ENCODE peak calls at places on chromosomes 2 and 18, in nine cellular contexts. B is aorta, V is Caco-2, U is spleen, W is heart left ventricle, Q is RWPE2, R is skeletal muscle cell, T is fibroblast of mammary gland, C is fibroblast of villous mesenchyme. O is an unnamed sample.

GRCh38 chr2:204585930-204586329 is 40.7 kb downstream of the PARD3B start:
- DNase-seq in B (no peak), V (no peak), U (no peak), W (no peak), Q (no peak), R (no peak), T (no peak), C (no peak), O (no peak)

GRCh38 chr2:204615456-204615855 is 70.2 kb downstream of the PARD3B start:
- DNase-seq in B (no peak), V (no peak), U (no peak), W (no peak), Q (no peak), R (no peak), T (no peak), C (no peak), O (no peak)

GRCh38 chr2:33086400-33087015 is 139.8 kb downstream of the LTBP1 start:
- DNase-seq in B (no peak), V (no peak), U (no peak), W (no peak), Q (no peak), R (no peak), T (peak), C (peak), O (no peak)

GRCh38 chr2:202237787-202238233 is 587 bp downstream of the SUMO1 start:
- DNase-seq in B (peak), V (peak), U (no peak), W (no peak), Q (peak), R (no peak), T (peak), C (peak), O (no peak)

GRCh38 chr2:24832991-24833671 is 39.9 kb downstream of the CENPO start:
- DNase-seq in B (no peak), V (no peak), U (peak), W (no peak), Q (peak), R (no peak), T (no peak), C (no peak), O (no peak)

GRCh38 chr2:69046221-69046662 is 33.3 kb downstream of the ANTXR1 start:
- DNase-seq in B (no peak), V (no peak), U (no peak), W (no peak), Q (no peak), R (peak), T (peak), C (peak), O (no peak)

GRCh38 chr2:239882335-239882734 is 142.8 kb downstream of the NDUFA10 start:
- DNase-seq in B (no peak), V (peak), U (no peak), W (no peak), Q (no peak), R (no peak), T (peak), C (peak), O (no peak)

GRCh38 chr2:74332550-74333174 is 10.6 kb downstream of the SLC4A5 start:
- DNase-seq in B (no peak), V (no peak), U (no peak), W (no peak), Q (no peak), R (no peak), T (no peak), C (no peak), O (no peak)

GRCh38 chr2:120556908-120557307 is 178.8 kb upstream of the GLI2 start:
- DNase-seq in B (no peak), V (no peak), U (no peak), W (no peak), Q (no peak), R (no peak), T (no peak), C (no peak), O (no peak)

GRCh38 chr2:64326578-64327050 is 127.3 kb upstream of the LGALSL start:
- DNase-seq in B (no peak), V (no peak), U (no peak), W (no peak), Q (no peak), R (no peak), T (no peak), C (no peak), O (no peak)

GRCh38 chr2:36351291-36352023 is 4.1 kb upstream of the CRIM1 start:
- DNase-seq in B (no peak), V (no peak), U (no peak), W (no peak), Q (no peak), R (no peak), T (no peak), C (no peak), O (no peak)

GRCh38 chr2:36352024-36352398 is 3.6 kb upstream of the CRIM1 start:
- DNase-seq in B (no peak), V (peak), U (no peak), W (no peak), Q (no peak), R (no peak), T (peak), C (peak), O (no peak)

GRCh38 chr2:36355157-36355889 is at the start of gene CRIM1:
- DNase-seq in B (peak), V (peak), U (peak), W (peak), Q (peak), R (peak), T (peak), C (peak), O (peak)

GRCh38 chr2:36354816-36355156 is 792 bp upstream of the CRIM1 start:
- DNase-seq in B (no peak), V (no peak), U (no peak), W (no peak), Q (no peak), R (no peak), T (no peak), C (no peak), O (no peak)

GRCh38 chr2:36352711-36353110 is 2.9 kb upstream of the CRIM1 start:
- DNase-seq in B (no peak), V (peak), U (no peak), W (no peak), Q (no peak), R (no peak), T (peak), C (peak), O (no peak)
- H3K4me3 ChIP-seq in B (no peak), V (no peak), U (no peak), W (no peak), Q (no peak), R (no peak), T (no peak), C (no peak), O (no peak)

GRCh38 chr18:41939326-41939725 is 15.7 kb upstream of the PIK3C3 start:
- DNase-seq in B (no peak), V (no peak), U (no peak), W (no peak), Q (no peak), R (no peak), T (no peak), C (no peak), O (no peak)
- H3K4me3 ChIP-seq in B (no peak), V (no peak), U (no peak), W (no peak), Q (no peak), R (no peak), T (no peak), C (no peak), O (no peak)

GRCh38 chr2:232541195-232541960 is 1.9 kb downstream of the CHRNG start:
- DNase-seq in B (no peak), V (no peak), U (peak), W (no peak), Q (no peak), R (no peak), T (no peak), C (no peak), O (no peak)
- H3K4me3 ChIP-seq in B (no peak), V (no peak), U (no peak), W (no peak), Q (no peak), R (peak), T (no peak), C (no peak), O (no peak)

GRCh38 chr2:112833532-112833931 is 3.0 kb downstream of the IL1B start:
- DNase-seq in B (no peak), V (no peak), U (no peak), W (no peak), Q (no peak), R (no peak), T (no peak), C (no peak), O (no peak)
- H3K4me3 ChIP-seq in B (no peak), V (no peak), U (no peak), W (no peak), Q (no peak), R (no peak), T (no peak), C (no peak), O (no peak)

GRCh38 chr2:67846341-67847070 is 216.3 kb downstream of the C1D start:
- DNase-seq in B (peak), V (peak), U (no peak), W (peak), Q (peak), R (peak), T (peak), C (peak), O (peak)
- H3K4me3 ChIP-seq in B (no peak), V (no peak), U (no peak), W (no peak), Q (no peak), R (no peak), T (peak), C (peak), O (no peak)

DNA sequence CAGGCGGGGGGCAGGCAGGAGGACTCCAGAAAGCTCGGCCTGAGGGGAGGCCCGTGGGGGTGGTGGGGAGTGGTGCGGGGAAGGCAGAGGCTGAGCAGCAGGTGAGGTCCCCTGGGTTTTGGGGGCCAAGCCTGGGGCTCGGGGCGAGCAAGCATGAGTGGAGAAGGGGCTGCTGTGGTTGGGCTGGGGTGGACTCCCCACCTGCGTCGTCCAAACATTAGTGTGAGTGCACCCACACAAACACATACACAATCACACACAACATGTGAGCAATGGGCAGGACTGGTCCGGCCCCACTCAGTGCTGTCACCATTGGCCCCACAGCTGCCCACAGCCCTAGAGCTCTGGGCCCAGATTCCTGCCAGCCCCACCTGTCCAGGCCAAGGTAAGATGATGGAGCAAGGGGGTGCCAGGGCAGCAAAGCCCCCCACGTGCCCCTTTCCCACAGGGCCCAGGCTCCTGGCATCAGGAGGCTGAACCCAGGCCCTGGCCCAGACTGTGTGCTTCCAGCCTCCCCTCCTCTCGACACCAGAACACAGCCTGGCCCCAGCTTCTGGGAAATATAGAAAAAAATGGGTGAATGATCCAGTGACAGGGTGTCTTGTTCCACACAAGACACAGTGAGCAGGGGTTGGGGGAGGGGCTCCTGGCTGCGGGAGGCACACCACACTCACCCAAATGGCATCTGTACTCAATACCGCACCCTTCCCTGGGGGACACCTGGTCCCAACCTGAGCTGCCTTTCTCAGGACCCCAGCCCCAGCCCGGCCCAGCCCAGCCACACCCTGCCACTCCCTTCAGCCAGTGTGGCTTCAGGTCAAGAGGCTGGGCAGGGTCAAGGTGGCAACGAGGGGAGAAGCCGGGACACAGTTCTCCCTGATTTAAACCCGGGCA is 463 bp upstream of the ALPP start:
- DNase-seq in B (peak), V (peak), U (no peak), W (peak), Q (peak), R (no peak), T (no peak), C (no peak), O (no peak)
- H3K4me3 ChIP-seq in B (no peak), V (no peak), U (no peak), W (no peak), Q (no peak), R (no peak), T (no peak), C (no peak), O (no peak)

DNA sequence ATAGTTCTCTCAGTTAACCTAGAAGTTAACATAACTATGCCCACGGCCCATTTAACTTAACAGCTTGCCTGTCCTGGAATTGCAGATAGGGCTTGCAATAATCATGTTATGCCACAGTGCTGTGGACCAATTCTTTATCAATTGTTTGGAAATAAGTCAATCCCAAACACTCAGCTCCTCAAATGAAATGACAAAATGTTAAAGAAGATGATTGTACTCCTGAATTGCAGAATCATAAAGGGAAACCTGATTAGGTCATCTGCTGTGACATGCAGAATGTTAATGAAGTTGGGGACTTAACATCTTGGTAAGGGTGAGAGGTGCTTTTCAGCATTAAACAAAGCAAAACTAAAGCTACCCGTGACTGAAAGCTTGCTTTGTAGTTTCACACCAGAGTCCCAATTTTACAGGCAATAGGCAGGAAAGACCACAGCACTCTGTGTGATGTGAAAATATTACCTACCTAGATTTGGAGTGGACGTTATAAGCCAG is 363.9 kb downstream of the GPD2 start:
- DNase-seq in B (no peak), V (no peak), U (no peak), W (no peak), Q (no peak), R (no peak), T (no peak), C (no peak), O (no peak)
- H3K4me3 ChIP-seq in B (peak), V (no peak), U (no peak), W (no peak), Q (no peak), R (peak), T (no peak), C (no peak), O (no peak)

GRCh38 chr2:58428286-58428552 is 187.1 kb upstream of the FANCL start:
- DNase-seq in B (no peak), V (peak), U (no peak), W (no peak), Q (no peak), R (no peak), T (peak), C (no peak), O (peak)
- H3K4me3 ChIP-seq in B (no peak), V (peak), U (peak), W (peak), Q (peak), R (peak), T (peak), C (peak), O (peak)

GRCh38 chr2:39203382-39203781 is 40.4 kb downstream of the CDKL4 start:
- DNase-seq in B (no peak), V (no peak), U (no peak), W (no peak), Q (no peak), R (no peak), T (no peak), C (no peak), O (no peak)

GRCh38 chr2:39202639-39203369 is 41.0 kb downstream of the CDKL4 start:
- DNase-seq in B (no peak), V (no peak), U (no peak), W (no peak), Q (no peak), R (no peak), T (peak), C (no peak), O (no peak)
- H3K4me3 ChIP-seq in B (no peak), V (no peak), U (no peak), W (no peak), Q (no peak), R (no peak), T (no peak), C (no peak), O (no peak)